ENCODE peak calls at places on chromosomes 5 and 9, in four cellular contexts. F, G, U and N are unnamed samples.

GRCh38 chr9:99593621-99594020 is 228.1 kb upstream of the NR4A3 start:
- DNase-seq in F (no peak), G (no peak), U (no peak), N (no peak)

GRCh38 chr5:12936184-12936583 is 1008.3 kb downstream of the DNAH5 start:
- DNase-seq in F (no peak), G (no peak), U (no peak), N (no peak)

GRCh38 chr9:129962889-129963703 is 79.9 kb downstream of the FNBP1 start:
- DNase-seq in F (no peak), G (peak; percentile 75), U (peak; percentile 56), N (peak; percentile 59)

GRCh38 chr9:121852646-121853616 is 201.5 kb downstream of the DAB2IP start:
- DNase-seq in F (no peak), G (no peak), U (no peak), N (no peak)

GRCh38 chr9:93107825-93108161 is 11.8 kb downstream of the CARD19 start:
- DNase-seq in F (no peak), G (no peak), U (no peak), N (no peak)

GRCh38 chr9:129281506-129282145 is 103.6 kb upstream of the IER5L start:
- DNase-seq in F (no peak), G (no peak), U (no peak), N (no peak)

GRCh38 chr5:123754167-123754840 is 242.3 kb downstream of the CSNK1G3 start:
- DNase-seq in F (no peak), G (peak; percentile 35), U (no peak), N (peak; percentile 71)

GRCh38 chr9:80873861-80874260 is 815.5 kb downstream of the TLE1 start:
- DNase-seq in F (peak; percentile 66), G (peak; percentile 8), U (no peak), N (no peak)

GRCh38 chr9:130997925-130998595 is 10.9 kb upstream of the LAMC3 start:
- DNase-seq in F (no peak), G (peak; percentile 65), U (peak; percentile 68), N (peak; percentile 50)

GRCh38 chr9:96293481-96293880 is 8.5 kb downstream of the HSD17B3 start:
- DNase-seq in F (no peak), G (peak; percentile 26), U (no peak), N (peak; percentile 17)

GRCh38 chr5:125011419-125011818 is 265.0 kb upstream of the ZNF608 start:
- DNase-seq in F (no peak), G (no peak), U (no peak), N (no peak)

GRCh38 chr5:134046801-134047707 is 42.3 kb upstream of the VDAC1 start:
- DNase-seq in F (no peak), G (no peak), U (no peak), N (no peak)

GRCh38 chr9:71514344-71514975 is 253.9 kb downstream of the CEMIP2 start:
- DNase-seq in F (no peak), G (no peak), U (no peak), N (no peak)

GRCh38 chr9:22457448-22457847 is 10.8 kb downstream of the DMRTA1 start:
- DNase-seq in F (no peak), G (no peak), U (no peak), N (no peak)

GRCh38 chr9:99340281-99340680 is 118.2 kb downstream of the SEC61B start:
- DNase-seq in F (no peak), G (no peak), U (no peak), N (peak; percentile 3)

GRCh38 chr9:126439402-126439765 is 112.8 kb downstream of the MVB12B start:
- DNase-seq in F (peak; percentile 37), G (peak; percentile 72), U (no peak), N (peak; percentile 78)

GRCh38 chr5:172009536-172010270 is 3.3 kb upstream of the FBXW11 start:
- DNase-seq in F (no peak), G (peak; percentile 46), U (no peak), N (no peak)

GRCh38 chr9:128405077-128405779 is 15.4 kb upstream of the CERCAM start:
- DNase-seq in F (no peak), G (no peak), U (no peak), N (no peak)

GRCh38 chr9:122180633-122181032 is 20.9 kb downstream of the MORN5 start:
- DNase-seq in F (peak; percentile 56), G (peak; percentile 93), U (no peak), N (peak; percentile 63)

GRCh38 chr9:97510797-97511761 is 9.6 kb downstream of the TMOD1 start:
- DNase-seq in F (peak; percentile 52), G (peak; percentile 62), U (no peak), N (peak; percentile 88)

GRCh38 chr5:64505769-64506566 is at the start of gene RGS7BP:
- DNase-seq in F (no peak), G (peak; percentile 53), U (no peak), N (peak; percentile 52)

GRCh38 chr9:101486693-101487442 is 46.8 kb upstream of the RNF20 start:
- DNase-seq in F (no peak), G (peak; percentile 65), U (no peak), N (peak; percentile 65)

GRCh38 chr9:113380869-113381378 is 4.1 kb upstream of the HDHD3 start:
- DNase-seq in F (no peak), G (no peak), U (no peak), N (no peak)

GRCh38 chr9:88808019-88808656 is 183.1 kb upstream of the S1PR3 start:
- DNase-seq in F (no peak), G (peak; percentile 64), U (peak; percentile 67), N (no peak)

GRCh38 chr9:83067579-83067978 is 4.6 kb upstream of the RASEF start:
- DNase-seq in F (no peak), G (no peak), U (no peak), N (no peak)

GRCh38 chr9:100601216-100601615 is 23.3 kb downstream of the CAVIN4 start:
- DNase-seq in F (no peak), G (peak; percentile 83), U (peak; percentile 69), N (peak; percentile 50)

GRCh38 chr9:18673179-18673578 is 199.2 kb downstream of the ADAMTSL1 start:
- DNase-seq in F (no peak), G (peak; percentile 26), U (no peak), N (peak; percentile 49)

GRCh38 chr5:136776022-136776927 is 410.9 kb upstream of the TRPC7 start:
- DNase-seq in F (peak; percentile 44), G (peak; percentile 26), U (no peak), N (no peak)

GRCh38 chr5:136781464-136781863 is 416.1 kb upstream of the TRPC7 start:
- DNase-seq in F (peak; percentile 44), G (peak; percentile 75), U (no peak), N (peak; percentile 63)

DNA sequence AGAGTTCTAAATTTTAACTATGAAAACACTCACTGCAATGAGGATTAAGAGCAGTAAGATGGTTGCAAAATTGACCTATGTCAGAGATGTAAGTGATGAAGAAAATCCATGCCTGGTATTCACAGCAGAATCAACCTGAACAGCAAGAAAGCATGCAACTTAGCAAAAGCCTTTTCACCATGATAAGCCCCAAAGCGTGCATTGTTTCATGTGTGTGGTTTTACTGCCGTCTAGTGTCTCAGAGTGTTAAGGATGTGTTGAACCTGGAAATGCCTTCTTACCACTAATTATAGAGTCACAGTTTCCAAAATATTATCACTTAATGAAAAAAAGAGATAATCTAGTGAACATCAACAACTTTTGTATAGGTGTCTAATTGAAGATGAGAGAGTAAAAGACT is 415.2 kb upstream of the TRPC7 start:
- DNase-seq in F (no peak), G (peak; percentile 27), U (no peak), N (no peak)
- TF ChIP-seq CTCF in F (no peak), G (peak; percentile 40), U (no peak), N (no peak)

GRCh38 chr5:179766726-179767455 is 26.9 kb upstream of the LTC4S start:
- DNase-seq in F (no peak), G (no peak), U (no peak), N (no peak)
- H3K4me3 ChIP-seq in F (no peak overlapping the region), G (no peak overlapping the region), U (no peak overlapping the region), N (peak overlapping the region; percentile 8)

DNA sequence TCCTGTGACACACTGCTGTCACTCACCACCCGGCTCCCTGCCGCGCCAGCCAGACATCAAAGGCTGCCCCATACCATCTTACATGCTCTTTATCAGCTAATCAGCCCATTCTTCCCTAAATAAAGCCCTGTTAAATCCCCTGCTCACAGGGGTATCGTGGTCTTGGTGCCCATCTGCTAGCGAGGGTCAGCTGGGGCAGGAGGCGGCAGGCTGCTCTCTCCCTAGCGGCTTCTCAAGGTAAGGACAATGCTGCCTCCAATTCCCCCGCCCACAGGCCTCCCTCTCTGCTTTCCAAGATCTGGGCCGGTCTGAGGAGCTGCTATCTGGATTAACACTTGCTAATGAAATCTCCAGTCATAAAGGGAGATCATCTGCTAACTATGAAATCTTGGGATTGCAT is 26.8 kb downstream of the BARHL1 start:
- DNase-seq in F (no peak), G (no peak), U (no peak), N (no peak)
- TF ChIP-seq CTCF in F (no peak), G (no peak), U (no peak), N (no peak)

GRCh38 chr9:123567013-123567412 is 211.0 kb downstream of the CRB2 start:
- DNase-seq in F (no peak), G (no peak), U (no peak), N (no peak)
- H3K4me3 ChIP-seq in F (no peak overlapping the region), G (no peak overlapping the region), U (no peak overlapping the region), N (no peak overlapping the region)

GRCh38 chr5:93850311-93850710 is 108.9 kb upstream of the POU5F2 start:
- DNase-seq in F (no peak), G (peak; percentile 2), U (no peak), N (no peak)
- TF ChIP-seq CTCF in F (no peak), G (no peak), U (no peak), N (no peak)

GRCh38 chr5:67015577-67016290 is 180.9 kb downstream of the CD180 start:
- DNase-seq in F (no peak), G (no peak), U (no peak), N (peak; percentile 57)
- H3K4me3 ChIP-seq in F (no peak overlapping the region), G (peak overlapping the region; percentile 28), U (no peak overlapping the region), N (peak overlapping the region; percentile 1)